ENCODE peak calls at places on chromosomes 13 and 19, in six cellular contexts. U is IMR-90; O is C1 segment of cervical spinal cord; H is stimulated activated CD4-positive, alpha-beta T cell treated with anti-CD3 and anti-CD28 coated beads, TNF-alpha, amount 100 ng/mL, for 24 hours; S is adrenal gland; K is memory B cell. Z is an unnamed sample.

GRCh38 chr13:113401452-113402415 is 37.8 kb upstream of the GRTP1 start:
- DNase-seq in U (no peak), O (no peak), H (no peak), S (no peak), K (no peak), Z (peak)

GRCh38 chr13:102289606-102290005 is 112.2 kb downstream of the FGF14 start:
- DNase-seq in U (peak), O (no peak), H (no peak), S (no peak), K (no peak), Z (no peak)

GRCh38 chr13:27262546-27262945 is 8.1 kb upstream of the RASL11A start:
- DNase-seq in U (no peak), O (no peak), H (no peak), S (no peak), K (no peak), Z (no peak)

GRCh38 chr13:27203854-27204253 is 32.2 kb upstream of the USP12 start:
- DNase-seq in U (peak), O (no peak), H (no peak), S (no peak), K (no peak), Z (no peak)

GRCh38 chr19:42069619-42070293 is at the start of gene GRIK5:
- DNase-seq in U (no peak), O (no peak), H (no peak), S (no peak), K (no peak), Z (no peak)

GRCh38 chr13:40232321-40232720 is 434.1 kb downstream of the FOXO1 start:
- DNase-seq in U (no peak), O (no peak), H (no peak), S (no peak), K (no peak), Z (no peak)

GRCh38 chr13:107329991-107330390 is 762.1 kb upstream of the ARGLU1 start:
- DNase-seq in U (peak), O (no peak), H (no peak), S (no peak), K (no peak), Z (no peak)

GRCh38 chr19:54551950-54552912 is 21.4 kb upstream of the LILRA2 start:
- DNase-seq in U (no peak), O (no peak), H (no peak), S (no peak), K (no peak), Z (no peak)

GRCh38 chr19:58516246-58516836 is 3.3 kb downstream of the ZBTB45 start:
- DNase-seq in U (no peak), O (no peak), H (no peak), S (no peak), K (no peak), Z (no peak)

GRCh38 chr13:67106502-67107057 is 123.6 kb downstream of the PCDH9 start:
- DNase-seq in U (no peak), O (no peak), H (no peak), S (no peak), K (no peak), Z (no peak)

GRCh38 chr19:8451885-8452284 is 7.1 kb downstream of the HNRNPM start:
- DNase-seq in U (peak), O (no peak), H (no peak), S (no peak), K (no peak), Z (peak)

GRCh38 chr13:39942901-39943273 is 287.4 kb downstream of the COG6 start:
- DNase-seq in U (peak), O (peak), H (peak), S (peak), K (peak), Z (peak)

GRCh38 chr19:50432221-50432626 is 468 bp upstream of the MYBPC2 start:
- DNase-seq in U (no peak), O (no peak), H (no peak), S (no peak), K (no peak), Z (no peak)

GRCh38 chr13:49185264-49185663 is 34.9 kb upstream of the MLNR start:
- DNase-seq in U (peak), O (no peak), H (no peak), S (no peak), K (no peak), Z (no peak)

GRCh38 chr13:111626371-111627305 is 306.2 kb downstream of the TEX29 start:
- DNase-seq in U (no peak), O (no peak), H (no peak), S (no peak), K (no peak), Z (no peak)

GRCh38 chr19:38596057-38596981 is 21.4 kb downstream of the MAP4K1 start:
- DNase-seq in U (no peak), O (no peak), H (no peak), S (peak), K (no peak), Z (no peak)

GRCh38 chr19:47369923-47370625 is 21.0 kb downstream of the DHX34 start:
- DNase-seq in U (peak), O (no peak), H (no peak), S (peak), K (no peak), Z (no peak)

GRCh38 chr19:48512504-48513288 is 1.1 kb upstream of the LMTK3 start:
- DNase-seq in U (no peak), O (no peak), H (no peak), S (no peak), K (no peak), Z (no peak)

GRCh38 chr13:46492946-46493345 is 60.0 kb upstream of the LRCH1 start:
- DNase-seq in U (peak), O (no peak), H (no peak), S (no peak), K (peak), Z (peak)